ENCODE peak calls at places on chromosomes 6 and 20, in ten cellular contexts. F is HFFc6, E is AG04450, H is right lobe of liver, P is PC-3, X is GM10248, V is fibroblast of lung, I is GM20000, Y is GM13976, O is neural crest cell. B is an unnamed sample.

GRCh38 chr20:35523298-35523888 is 6.1 kb downstream of the C20orf173 start:
- DNase-seq in O (peak), V (no peak), Y (peak), E (no peak), P (peak), X (peak), F (peak), I (peak), H (peak), B (peak)

GRCh38 chr6:43927525-43928210 is 157.7 kb downstream of the VEGFA start:
- DNase-seq in H (no peak), P (peak), I (no peak), Y (no peak), V (no peak), X (no peak), E (no peak), F (no peak), O (no peak), B (peak)

GRCh38 chr6:37251211-37251610 is 6.4 kb upstream of the TBC1D22B start:
- DNase-seq in E (no peak), O (no peak), X (no peak), P (peak), H (no peak), Y (no peak), I (no peak), V (peak), F (peak), B (no peak)

GRCh38 chr6:45599053-45599452 is 221.3 kb upstream of the SUPT3H start:
- DNase-seq in H (no peak), P (no peak), V (no peak), O (no peak), E (no peak), I (no peak), X (no peak), Y (no peak), F (no peak), B (no peak)

GRCh38 chr6:71335544-71335943 is 46.9 kb downstream of the OGFRL1 start:
- DNase-seq in E (no peak), V (no peak), O (no peak), P (no peak), F (no peak), H (no peak), Y (no peak), I (no peak), X (no peak), B (no peak)

GRCh38 chr6:112253842-112254816 is at the start of gene LAMA4:
- DNase-seq in E (no peak), P (peak), F (peak), O (peak), H (peak), X (peak), V (peak), Y (peak), I (no peak), B (peak)

GRCh38 chr20:53597085-53597482 is 3.4 kb upstream of the ZNF217 start:
- DNase-seq in V (no peak), I (no peak), O (no peak), H (no peak), E (no peak), F (no peak), P (peak), X (no peak), Y (no peak), B (no peak)

GRCh38 chr6:41451039-41451438 is 95.1 kb upstream of the FOXP4 start:
- DNase-seq in F (no peak), P (no peak), Y (peak), O (no peak), E (no peak), I (no peak), H (no peak), X (no peak), V (no peak), B (no peak)

GRCh38 chr20:4297141-4297826 is 281.9 kb upstream of the RNF24 start:
- DNase-seq in H (no peak), F (peak), O (no peak), Y (no peak), E (no peak), X (no peak), V (peak), I (no peak), P (no peak), B (no peak)

GRCh38 chr6:14072084-14072483 is 45.5 kb upstream of the CD83 start:
- DNase-seq in O (no peak), H (no peak), Y (no peak), V (peak), X (no peak), P (peak), E (no peak), I (no peak), F (no peak), B (peak)

GRCh38 chr20:56788671-56789610 is 159.8 kb downstream of the TFAP2C start:
- DNase-seq in F (peak), P (peak), Y (no peak), O (no peak), V (peak), H (no peak), X (no peak), E (no peak), I (no peak), B (no peak)

DNA sequence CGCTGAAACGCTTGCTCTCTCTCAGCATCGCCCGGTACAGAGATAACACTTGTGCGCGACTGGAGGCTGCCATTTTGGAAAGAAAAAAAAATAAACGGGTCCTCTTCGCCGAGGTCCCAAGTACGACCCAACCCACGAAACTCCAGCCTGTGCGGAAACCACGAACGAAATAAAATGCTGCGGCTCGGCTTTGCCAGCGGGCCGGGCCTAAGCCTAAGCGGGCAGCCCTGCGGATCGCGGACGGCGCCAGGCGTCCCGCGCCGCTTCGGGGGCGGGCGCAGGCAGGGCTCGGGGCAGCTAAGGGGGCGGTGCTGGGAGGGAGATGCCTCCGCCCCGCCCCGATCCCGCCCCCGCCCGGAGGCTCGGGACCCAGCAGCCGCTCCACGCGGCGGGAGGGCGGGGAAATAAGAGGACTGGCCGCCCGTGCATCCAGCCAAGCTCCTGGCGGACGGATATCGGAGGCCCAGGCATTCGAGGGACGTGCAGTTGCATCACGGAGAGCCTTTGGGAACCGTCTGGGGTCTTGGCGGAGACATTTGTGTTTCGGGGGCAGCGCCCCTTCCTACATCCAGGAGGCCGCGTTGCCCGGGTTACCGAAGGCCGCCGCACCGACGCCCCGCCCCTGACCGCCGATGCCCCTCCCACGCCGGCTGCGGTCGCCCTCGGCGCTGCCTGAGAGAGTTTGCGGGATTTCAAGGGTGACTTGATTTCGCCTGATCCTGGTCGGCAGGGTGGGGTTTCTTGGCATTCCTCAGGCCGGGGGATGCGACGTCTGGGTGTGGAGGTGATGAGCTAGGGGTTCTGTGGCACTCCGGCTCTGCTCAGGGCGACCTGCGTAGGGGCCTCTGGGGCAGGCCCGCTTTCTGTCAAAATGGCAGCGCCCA is at the start of the genes FARS2 and LYRM4:
- DNase-seq in P (peak), F (peak), X (peak), V (peak), O (peak), H (peak), E (peak), I (peak), Y (peak), B (peak)
- TF ChIP-seq CTCF in P (no peak), F (peak), X (no peak), V (peak), O (peak), H (peak), E (peak), I (no peak), Y (peak), B (no peak)

GRCh38 chr6:132247381-132248159 is 153.7 kb downstream of the MOXD1 start:
- DNase-seq in E (no peak), F (peak), O (no peak), P (no peak), H (no peak), V (peak), X (no peak), Y (no peak), I (no peak), B (no peak)
- TF ChIP-seq CTCF in E (peak), F (peak), O (no peak), P (peak), H (no peak), V (no peak), X (no peak), Y (no peak), I (no peak), B (no peak)

GRCh38 chr6:92329416-92329815 is 1089.9 kb downstream of the EPHA7 start:
- DNase-seq in Y (no peak), X (no peak), V (peak), O (no peak), I (no peak), F (no peak), H (no peak), E (peak), P (no peak), B (no peak)
- TF ChIP-seq CTCF in Y (no peak), X (no peak), V (no peak), O (no peak), I (no peak), F (no peak), H (no peak), E (no peak), P (no peak), B (no peak)

DNA sequence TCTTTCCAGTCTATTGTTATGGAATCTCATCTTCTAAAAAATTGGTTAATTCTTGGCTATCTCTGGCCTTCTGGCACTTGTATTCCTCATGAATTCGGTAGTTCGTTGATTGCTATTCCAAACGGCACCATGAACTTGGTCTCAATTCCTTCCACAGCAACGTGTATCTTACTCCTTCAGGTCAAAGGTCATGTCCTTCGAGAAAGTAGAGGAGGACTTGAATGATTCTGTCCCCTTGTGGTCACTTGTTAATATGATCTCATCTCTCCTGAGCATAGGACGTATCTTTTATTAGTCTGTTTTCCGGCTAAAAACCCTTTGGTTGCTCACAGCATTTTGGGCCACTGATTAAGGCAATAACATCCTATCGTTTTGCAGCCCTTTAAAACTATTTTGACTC is 9.4 kb downstream of the TLDC2 start:
- DNase-seq in F (no peak), I (no peak), H (no peak), Y (no peak), E (no peak), P (peak), V (no peak), X (no peak), O (no peak), B (no peak)
- TF ChIP-seq CTCF in F (peak), I (no peak), H (no peak), Y (no peak), E (no peak), P (peak), V (no peak), X (no peak), O (peak), B (no peak)

GRCh38 chr6:38739532-38739931 is 24.4 kb downstream of the DNAH8 start:
- DNase-seq in I (no peak), P (peak), E (no peak), X (no peak), H (no peak), V (no peak), Y (no peak), F (no peak), O (no peak), B (no peak)
- TF ChIP-seq CTCF in I (no peak), P (peak), E (peak), X (no peak), H (peak), V (peak), Y (no peak), F (peak), O (peak), B (peak)

B was measured in activated CD8-positive, alpha-beta T cell treated with anti-CD3 and anti-CD28 coated beads for 36 hours.